ENCODE peak calls at places on chromosome 1, in nine cellular contexts. One of them, this sample, is unnamed.

GRCh38 chr1:58119971-58120370 is 426.6 kb downstream of the OMA1 start:
- DNase-seq in HL-60: no peak
- DNase-seq in heart right ventricle: no peak
- DNase-seq in hepatocyte: no peak
- DNase-seq in HFF-Myc: no peak
- DNase-seq in testis: no peak
- DNase-seq in trophoblast cell: no peak
- DNase-seq in right cardiac atrium: no peak
- DNase-seq in lower lobe of right lung: no peak
- DNase-seq in this sample: no peak

GRCh38 chr1:201072149-201072548 is 40.1 kb downstream of the CACNA1S start:
- DNase-seq in hepatocyte: no peak
- DNase-seq in HFF-Myc: no peak
- DNase-seq in HL-60: no peak
- DNase-seq in heart right ventricle: no peak
- DNase-seq in testis: no peak
- DNase-seq in right cardiac atrium: no peak
- DNase-seq in lower lobe of right lung: no peak
- DNase-seq in trophoblast cell: no peak
- DNase-seq in this sample: no peak

GRCh38 chr1:69991644-69992043 is 213.7 kb downstream of the LRRC40 start:
- DNase-seq in right cardiac atrium: no peak
- DNase-seq in HL-60: no peak
- DNase-seq in lower lobe of right lung: no peak
- DNase-seq in heart right ventricle: no peak
- DNase-seq in testis: no peak
- DNase-seq in trophoblast cell: no peak
- DNase-seq in hepatocyte: no peak
- DNase-seq in HFF-Myc: no peak
- DNase-seq in this sample: no peak

GRCh38 chr1:118209648-118210047 is 24.6 kb upstream of the SPAG17 start:
- DNase-seq in trophoblast cell: no peak
- DNase-seq in right cardiac atrium: no peak
- DNase-seq in HL-60: no peak
- DNase-seq in HFF-Myc: no peak
- DNase-seq in hepatocyte: no peak
- DNase-seq in heart right ventricle: no peak
- DNase-seq in testis: no peak
- DNase-seq in lower lobe of right lung: no peak
- DNase-seq in this sample: no peak

GRCh38 chr1:117607471-117607870 is 1.6 kb downstream of the TENT5C start:
- DNase-seq in hepatocyte: no peak
- DNase-seq in heart right ventricle: no peak
- DNase-seq in trophoblast cell: no peak
- DNase-seq in testis: no peak
- DNase-seq in HL-60: no peak
- DNase-seq in right cardiac atrium: no peak
- DNase-seq in HFF-Myc: no peak
- DNase-seq in lower lobe of right lung: no peak
- DNase-seq in this sample: no peak

GRCh38 chr1:27884182-27884954 is 12.0 kb downstream of the THEMIS2 start:
- DNase-seq in hepatocyte: no peak
- DNase-seq in HFF-Myc: no peak
- DNase-seq in HL-60: no peak
- DNase-seq in lower lobe of right lung: no peak
- DNase-seq in right cardiac atrium: peak
- DNase-seq in testis: no peak
- DNase-seq in heart right ventricle: no peak
- DNase-seq in trophoblast cell: peak
- DNase-seq in this sample: no peak

GRCh38 chr1:117181630-117182041 is 29.1 kb downstream of the VTCN1 start:
- DNase-seq in HL-60: no peak
- DNase-seq in trophoblast cell: peak
- DNase-seq in hepatocyte: peak
- DNase-seq in heart right ventricle: no peak
- DNase-seq in HFF-Myc: no peak
- DNase-seq in testis: no peak
- DNase-seq in lower lobe of right lung: no peak
- DNase-seq in right cardiac atrium: no peak
- DNase-seq in this sample: no peak

GRCh38 chr1:219385786-219386427 is 212.2 kb downstream of the LYPLAL1 start:
- DNase-seq in right cardiac atrium: peak
- DNase-seq in lower lobe of right lung: no peak
- DNase-seq in heart right ventricle: no peak
- DNase-seq in trophoblast cell: peak
- DNase-seq in HL-60: peak
- DNase-seq in HFF-Myc: no peak
- DNase-seq in testis: peak
- DNase-seq in hepatocyte: peak
- DNase-seq in this sample: no peak

GRCh38 chr1:14737561-14738094 is 139.1 kb downstream of the KAZN start:
- DNase-seq in hepatocyte: no peak
- DNase-seq in right cardiac atrium: no peak
- DNase-seq in heart right ventricle: no peak
- DNase-seq in lower lobe of right lung: no peak
- DNase-seq in HFF-Myc: no peak
- DNase-seq in testis: peak
- DNase-seq in HL-60: no peak
- DNase-seq in trophoblast cell: no peak
- DNase-seq in this sample: no peak

GRCh38 chr1:111222308-111223125 is 5.0 kb upstream of the CHI3L2 start:
- DNase-seq in testis: peak
- DNase-seq in HFF-Myc: no peak
- DNase-seq in lower lobe of right lung: peak
- DNase-seq in trophoblast cell: peak
- DNase-seq in heart right ventricle: peak
- DNase-seq in HL-60: peak
- DNase-seq in right cardiac atrium: peak
- DNase-seq in hepatocyte: peak
- DNase-seq in this sample: no peak

GRCh38 chr1:204863730-204864129 is 6.9 kb upstream of the NFASC start:
- DNase-seq in lower lobe of right lung: no peak
- DNase-seq in trophoblast cell: no peak
- DNase-seq in testis: no peak
- DNase-seq in hepatocyte: no peak
- DNase-seq in heart right ventricle: no peak
- DNase-seq in HL-60: no peak
- DNase-seq in HFF-Myc: no peak
- DNase-seq in right cardiac atrium: no peak
- DNase-seq in this sample: no peak

GRCh38 chr1:45275054-45275453 is 51.6 kb upstream of the HPDL start:
- DNase-seq in lower lobe of right lung: no peak
- DNase-seq in trophoblast cell: no peak
- DNase-seq in right cardiac atrium: no peak
- DNase-seq in hepatocyte: no peak
- DNase-seq in testis: no peak
- DNase-seq in heart right ventricle: no peak
- DNase-seq in HFF-Myc: no peak
- DNase-seq in HL-60: no peak
- DNase-seq in this sample: no peak

DNA sequence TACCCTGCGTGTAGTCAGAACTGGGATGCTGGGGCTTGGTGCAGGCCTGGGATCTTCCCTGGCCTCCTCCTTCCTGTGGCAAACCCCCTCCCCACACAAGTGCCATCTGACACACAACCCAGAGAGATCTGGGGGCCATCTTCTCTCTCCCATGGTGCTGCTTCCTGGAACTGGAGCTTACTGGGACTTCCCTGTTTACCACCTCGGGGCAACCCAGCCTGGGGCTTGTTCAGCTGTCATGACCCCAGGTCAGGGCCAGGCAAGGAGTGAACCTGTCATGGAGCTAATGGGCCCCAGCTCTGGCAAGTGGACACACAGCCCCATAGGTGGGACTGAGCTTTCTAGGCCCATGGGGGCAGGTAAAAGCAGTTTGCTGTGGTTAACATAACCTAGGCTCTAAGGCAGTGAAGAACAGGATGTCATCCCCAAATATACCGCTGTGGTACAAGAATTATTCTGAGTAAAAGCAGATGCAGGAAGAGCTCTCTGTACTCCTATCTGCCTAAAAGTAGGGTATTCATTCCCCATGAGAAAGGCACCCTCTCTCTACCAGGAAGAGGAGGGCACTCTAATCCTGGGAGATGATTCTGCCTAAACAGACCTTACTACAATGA is 2.4 kb downstream of the TRIM11 start:
- DNase-seq in HL-60: no peak
- DNase-seq in testis: no peak
- DNase-seq in HFF-Myc: no peak
- DNase-seq in right cardiac atrium: no peak
- DNase-seq in trophoblast cell: no peak
- DNase-seq in heart right ventricle: no peak
- DNase-seq in hepatocyte: no peak
- DNase-seq in lower lobe of right lung: no peak
- DNase-seq in this sample: no peak
- H3K4me3 ChIP-seq in HL-60: peak
- H3K4me3 ChIP-seq in testis: no peak
- H3K4me3 ChIP-seq in HFF-Myc: peak
- H3K4me3 ChIP-seq in right cardiac atrium: no peak
- H3K4me3 ChIP-seq in trophoblast cell: no peak
- H3K4me3 ChIP-seq in heart right ventricle: peak
- H3K4me3 ChIP-seq in hepatocyte: no peak
- H3K4me3 ChIP-seq in lower lobe of right lung: peak
- H3K4me3 ChIP-seq in this sample: no peak

GRCh38 chr1:174169342-174169741 is 10.0 kb downstream of the RABGAP1L start:
- DNase-seq in trophoblast cell: no peak
- DNase-seq in hepatocyte: no peak
- DNase-seq in heart right ventricle: no peak
- DNase-seq in testis: no peak
- DNase-seq in HL-60: no peak
- DNase-seq in HFF-Myc: no peak
- DNase-seq in lower lobe of right lung: no peak
- DNase-seq in right cardiac atrium: no peak
- DNase-seq in this sample: no peak
- H3K4me3 ChIP-seq in trophoblast cell: no peak
- H3K4me3 ChIP-seq in hepatocyte: no peak
- H3K4me3 ChIP-seq in heart right ventricle: no peak
- H3K4me3 ChIP-seq in testis: no peak
- H3K4me3 ChIP-seq in HL-60: no peak
- H3K4me3 ChIP-seq in HFF-Myc: no peak
- H3K4me3 ChIP-seq in lower lobe of right lung: no peak
- H3K4me3 ChIP-seq in right cardiac atrium: no peak
- H3K4me3 ChIP-seq in this sample: no peak

GRCh38 chr1:75134656-75134938 is 409 bp downstream of the LHX8 start:
- DNase-seq in testis: no peak
- DNase-seq in hepatocyte: no peak
- DNase-seq in heart right ventricle: no peak
- DNase-seq in right cardiac atrium: no peak
- DNase-seq in trophoblast cell: no peak
- DNase-seq in lower lobe of right lung: no peak
- DNase-seq in HL-60: no peak
- DNase-seq in HFF-Myc: no peak
- DNase-seq in this sample: no peak

GRCh38 chr1:75135829-75136142 is 1.6 kb downstream of the LHX8 start:
- DNase-seq in heart right ventricle: no peak
- DNase-seq in testis: no peak
- DNase-seq in right cardiac atrium: no peak
- DNase-seq in HL-60: no peak
- DNase-seq in hepatocyte: no peak
- DNase-seq in lower lobe of right lung: no peak
- DNase-seq in trophoblast cell: no peak
- DNase-seq in HFF-Myc: no peak
- DNase-seq in this sample: no peak

GRCh38 chr1:75133754-75134655 is at the start of gene LHX8:
- DNase-seq in right cardiac atrium: no peak
- DNase-seq in lower lobe of right lung: no peak
- DNase-seq in testis: no peak
- DNase-seq in HL-60: no peak
- DNase-seq in hepatocyte: peak
- DNase-seq in heart right ventricle: no peak
- DNase-seq in HFF-Myc: no peak
- DNase-seq in trophoblast cell: no peak
- DNase-seq in this sample: no peak

GRCh38 chr1:75136158-75136815 is 2.1 kb downstream of the LHX8 start:
- DNase-seq in trophoblast cell: no peak
- DNase-seq in right cardiac atrium: no peak
- DNase-seq in testis: no peak
- DNase-seq in hepatocyte: peak
- DNase-seq in HFF-Myc: no peak
- DNase-seq in lower lobe of right lung: no peak
- DNase-seq in heart right ventricle: no peak
- DNase-seq in HL-60: no peak
- DNase-seq in this sample: no peak

DNA sequence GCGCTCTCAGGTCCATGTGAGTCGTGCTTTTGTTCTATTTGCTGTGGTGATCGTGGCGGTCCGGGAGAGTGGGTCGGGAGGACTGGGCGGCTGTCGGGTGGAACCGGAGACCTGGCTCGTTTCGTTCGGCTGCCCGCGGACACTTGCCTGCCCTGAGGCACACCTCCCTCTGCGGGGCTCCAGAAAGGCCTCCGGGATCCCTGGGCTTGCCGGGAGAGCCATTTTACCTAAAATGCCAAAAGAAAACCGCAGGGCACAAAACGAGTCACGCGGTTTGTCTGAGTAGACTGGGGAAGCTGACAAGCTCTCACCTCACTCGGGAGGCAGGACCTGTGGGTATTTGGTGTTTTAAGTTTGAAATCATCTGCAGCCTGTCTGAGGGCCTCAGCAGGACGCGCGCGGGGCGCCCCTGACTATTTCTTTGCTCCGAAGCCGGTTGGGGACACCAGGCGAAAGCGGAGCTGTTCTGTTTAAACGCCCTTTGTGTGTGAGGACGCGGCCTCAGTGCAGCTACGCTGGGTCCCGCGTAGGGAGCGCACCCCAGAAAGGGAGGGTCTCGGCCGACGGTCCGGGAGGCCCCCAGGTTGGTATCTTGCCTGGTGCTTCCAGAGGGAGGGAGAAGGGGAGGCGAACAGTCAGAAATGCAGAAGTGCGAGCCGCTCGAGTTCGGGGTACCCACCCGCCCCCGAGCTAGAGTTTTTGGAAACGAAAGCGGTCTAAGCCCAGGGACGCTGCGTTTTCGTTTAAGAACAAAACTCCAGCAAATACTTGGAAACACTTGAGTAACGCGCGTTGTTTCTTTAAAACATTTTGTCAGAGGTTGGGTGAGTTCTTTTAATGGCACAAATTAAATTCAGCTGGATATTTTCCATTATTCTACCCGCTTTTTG is 996 bp downstream of the LHX8 start:
- DNase-seq in testis: no peak
- DNase-seq in right cardiac atrium: no peak
- DNase-seq in HFF-Myc: no peak
- DNase-seq in trophoblast cell: peak
- DNase-seq in heart right ventricle: no peak
- DNase-seq in hepatocyte: no peak
- DNase-seq in lower lobe of right lung: no peak
- DNase-seq in HL-60: no peak
- DNase-seq in this sample: no peak
- H3K4me3 ChIP-seq in testis: peak
- H3K4me3 ChIP-seq in right cardiac atrium: peak
- H3K4me3 ChIP-seq in HFF-Myc: no peak
- H3K4me3 ChIP-seq in trophoblast cell: peak
- H3K4me3 ChIP-seq in heart right ventricle: peak
- H3K4me3 ChIP-seq in hepatocyte: peak
- H3K4me3 ChIP-seq in lower lobe of right lung: peak
- H3K4me3 ChIP-seq in HL-60: no peak
- H3K4me3 ChIP-seq in this sample: peak

DNA sequence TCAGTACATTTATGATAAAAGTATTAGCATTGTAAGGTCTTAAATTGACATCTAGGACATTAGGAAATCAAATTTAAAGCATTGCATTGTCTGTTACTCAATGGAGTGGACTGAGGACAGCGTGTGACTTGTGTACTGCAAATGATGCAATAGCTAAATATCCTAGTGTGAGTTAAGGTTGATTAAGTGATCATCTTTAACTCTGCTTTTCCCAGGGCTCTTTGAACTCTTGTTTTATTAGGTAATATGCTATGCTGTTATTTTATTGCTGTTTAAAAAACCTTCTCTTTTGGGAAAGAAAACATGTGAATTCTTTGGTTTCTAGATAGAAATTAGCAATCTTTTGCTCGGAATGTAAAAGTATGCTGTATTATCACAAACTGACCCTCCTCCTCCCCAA is 38.6 kb downstream of the NFIA start:
- DNase-seq in HL-60: peak
- DNase-seq in testis: peak
- DNase-seq in HFF-Myc: no peak
- DNase-seq in hepatocyte: no peak
- DNase-seq in heart right ventricle: no peak
- DNase-seq in lower lobe of right lung: no peak
- DNase-seq in right cardiac atrium: no peak
- DNase-seq in trophoblast cell: no peak
- DNase-seq in this sample: no peak
- H3K4me3 ChIP-seq in HL-60: no peak
- H3K4me3 ChIP-seq in testis: no peak
- H3K4me3 ChIP-seq in HFF-Myc: no peak
- H3K4me3 ChIP-seq in hepatocyte: no peak
- H3K4me3 ChIP-seq in heart right ventricle: peak
- H3K4me3 ChIP-seq in lower lobe of right lung: peak
- H3K4me3 ChIP-seq in right cardiac atrium: peak
- H3K4me3 ChIP-seq in trophoblast cell: no peak
- H3K4me3 ChIP-seq in this sample: no peak

This sample was measured in AG09309.